ENCODE peak calls at places on chromosomes 11 and 22, in six cellular contexts. N is cardiac muscle cell, W is A549, T is Peyer's patch, S is RCC 7860, D is iris pigment epithelial cell. P is an unnamed sample.
A peak's percentile ranks its signal among the peaks of the same experiment; 100 is the strongest.

GRCh38 chr22:40426671-40427070 is 56.3 kb downstream of the SGSM3 start:
- DNase-seq in N (no peak), W (no peak), T (no peak), S (no peak), D (no peak), P (no peak)

GRCh38 chr11:35038211-35038930 is 100.6 kb upstream of the CD44 start:
- DNase-seq in W (no peak), S (no peak), T (no peak), N (no peak), D (peak; percentile 46), P (no peak)

GRCh38 chr11:66294626-66295620 is 3.2 kb downstream of the TMEM151A start:
- DNase-seq in W (no peak), S (no peak), N (no peak), D (no peak), T (no peak), P (no peak)

GRCh38 chr11:100942016-100942415 is 187.6 kb downstream of the PGR start:
- DNase-seq in N (peak; percentile 39), W (no peak), D (peak; percentile 32), S (no peak), T (no peak), P (peak; percentile 44)

GRCh38 chr11:105179542-105180278 is 40.1 kb upstream of the CARD18 start:
- DNase-seq in T (no peak), D (no peak), N (no peak), S (no peak), W (no peak), P (no peak)

GRCh38 chr11:121714356-121714755 is 261.6 kb upstream of the SORL1-AS1 start:
- DNase-seq in T (no peak), S (no peak), N (no peak), W (no peak), D (no peak), P (no peak)

GRCh38 chr11:7967097-7967496 is 1.9 kb upstream of the NLRP10 start:
- DNase-seq in T (no peak), D (peak; percentile 6), N (no peak), S (no peak), W (no peak), P (no peak)

GRCh38 chr11:118319031-118319814 is 14.7 kb downstream of the CD3E start:
- DNase-seq in W (no peak), S (no peak), T (no peak), N (no peak), D (no peak), P (no peak)

GRCh38 chr11:128246364-128247234 is 340.8 kb downstream of the ETS1 start:
- DNase-seq in T (no peak), S (no peak), W (no peak), D (peak; percentile 41), N (peak; percentile 85), P (no peak)

GRCh38 chr22:22703715-22704114 is 59.3 kb downstream of the GGTLC2 start:
- DNase-seq in D (peak; percentile 89), W (peak; percentile 61), S (no peak), T (no peak), N (peak; percentile 69), P (peak; percentile 61)

GRCh38 chr22:29108137-29108536 is 35.3 kb downstream of the KREMEN1 start:
- DNase-seq in D (peak; percentile 69), S (peak; percentile 36), T (no peak), N (peak; percentile 70), W (peak; percentile 38), P (no peak)

GRCh38 chr11:134574947-134575346 is 162.9 kb upstream of the B3GAT1 start:
- DNase-seq in D (no peak), N (no peak), W (no peak), T (no peak), S (no peak), P (no peak)

GRCh38 chr11:82889133-82890001 is 10.9 kb downstream of the PRCP start:
- DNase-seq in T (no peak), S (no peak), N (peak; percentile 16), W (no peak), D (no peak), P (no peak)

GRCh38 chr11:63682045-63682915 is 980 bp downstream of the RTN3 start:
- DNase-seq in T (no peak), S (no peak), N (peak; percentile 37), W (peak; percentile 11), D (peak; percentile 34), P (peak; percentile 56)

GRCh38 chr11:114892381-114893197 is 214.3 kb downstream of the NXPE2 start:
- DNase-seq in D (no peak), W (peak; percentile 1), T (no peak), S (no peak), N (no peak), P (no peak)

GRCh38 chr22:24148586-24148985 is 32.7 kb upstream of the SUSD2 start:
- DNase-seq in D (no peak), T (no peak), S (no peak), N (no peak), W (no peak), P (no peak)

GRCh38 chr11:125167954-125168821 is 3.6 kb downstream of the PKNOX2 start:
- DNase-seq in D (peak; percentile 81), N (peak; percentile 58), W (no peak), T (no peak), S (no peak), P (no peak)

GRCh38 chr22:22397292-22397870 is 111.2 kb downstream of the ZNF280B start:
- DNase-seq in N (peak; percentile 31), D (no peak), W (peak; percentile 61), T (no peak), S (peak; percentile 65), P (no peak)

GRCh38 chr11:75834728-75835127 is 19.7 kb downstream of the UVRAG start:
- DNase-seq in S (no peak), N (no peak), W (no peak), T (no peak), D (no peak), P (no peak)

GRCh38 chr11:20594274-20595061 is 4.9 kb upstream of the SLC6A5 start:
- DNase-seq in N (no peak), W (no peak), D (no peak), T (no peak), S (no peak), P (no peak)

GRCh38 chr11:22341582-22341919 is 3.4 kb downstream of the SLC17A6 start:
- DNase-seq in D (no peak), T (no peak), S (no peak), W (no peak), N (no peak), P (no peak)

GRCh38 chr11:134125507-134125906 is 56.6 kb downstream of the JAM3 start:
- DNase-seq in T (no peak), D (no peak), S (no peak), W (no peak), N (peak; percentile 29), P (no peak)

GRCh38 chr11:63909621-63910506 is 7.1 kb downstream of the RCOR2 start:
- DNase-seq in D (no peak), N (no peak), W (no peak), T (no peak), S (no peak), P (no peak)

GRCh38 chr22:23072035-23072910 is 2.0 kb downstream of the GNAZ start:
- DNase-seq in S (no peak), T (no peak), N (no peak), W (no peak), D (no peak), P (peak; percentile 45)

GRCh38 chr11:533586-534196 is 1.7 kb downstream of the HRAS start:
- DNase-seq in S (no peak), D (no peak), T (no peak), W (no peak), N (no peak), P (no peak)

GRCh38 chr11:34274712-34275398 is 83.0 kb downstream of the ABTB2 start:
- DNase-seq in T (peak; percentile 30), S (peak; percentile 89), N (peak; percentile 99), D (peak; percentile 86), W (peak; percentile 94), P (peak; percentile 75)

GRCh38 chr11:838441-839279 is 3.7 kb downstream of the POLR2L start:
- DNase-seq in W (peak; percentile 86), S (no peak), D (no peak), T (no peak), N (peak; percentile 46), P (no peak)